ENCODE peak calls at places on chromosome 21, in ten cellular contexts. V, U, O, D, L, X, I, P, F and C are unnamed samples.

GRCh38 chr21:33794586-33794985 is 121.0 kb downstream of the ATP5PO start:
- DNase-seq in I (no peak), D (no peak), U (no peak), V (no peak), P (no peak), L (no peak), X (no peak), F (no peak), O (no peak), C (no peak)

GRCh38 chr21:43949499-43950208 is 62.5 kb upstream of the TRAPPC10 start:
- DNase-seq in X (no peak), P (no peak), O (no peak), U (no peak), V (no peak), I (no peak), F (no peak), D (no peak), L (no peak), C (no peak)

GRCh38 chr21:45335761-45336534 is 48.3 kb upstream of the POFUT2 start:
- DNase-seq in V (no peak), I (no peak), X (no peak), P (no peak), U (no peak), O (no peak), D (no peak), L (no peak), F (no peak), C (no peak)

GRCh38 chr21:31326478-31327247 is 17.4 kb downstream of the TIAM1 start:
- DNase-seq in X (no peak), D (no peak), V (no peak), P (peak), F (no peak), I (peak), O (no peak), L (no peak), U (no peak), C (no peak)

GRCh38 chr21:31667141-31667540 is 7.6 kb downstream of the SOD1 start:
- DNase-seq in V (no peak), L (no peak), P (no peak), X (no peak), D (no peak), O (no peak), F (no peak), I (no peak), U (no peak), C (no peak)

GRCh38 chr21:43357708-43358430 is 69.1 kb downstream of the SIK1 start:
- DNase-seq in I (no peak), F (no peak), V (no peak), P (no peak), D (no peak), L (no peak), O (no peak), U (no peak), X (no peak), C (no peak)

GRCh38 chr21:34603710-34604057 is 11.2 kb downstream of the RCAN1 start:
- DNase-seq in X (no peak), D (no peak), U (no peak), F (no peak), P (no peak), O (no peak), V (no peak), I (no peak), L (no peak), C (no peak)

GRCh38 chr21:42598159-42598735 is 55.2 kb upstream of the PDE9A start:
- DNase-seq in X (no peak), I (no peak), U (no peak), L (no peak), O (no peak), P (no peak), D (no peak), V (no peak), F (no peak), C (no peak)

GRCh38 chr21:26177741-26178452 is 7.3 kb upstream of the APP start:
- DNase-seq in F (no peak), U (no peak), D (no peak), L (no peak), P (no peak), I (no peak), O (no peak), V (no peak), X (no peak), C (no peak)

GRCh38 chr21:42366292-42367010 is at the start of gene TFF1:
- DNase-seq in F (no peak), V (peak), D (no peak), P (no peak), I (no peak), U (no peak), X (no peak), O (no peak), L (no peak), C (no peak)